ENCODE peak calls at places on chromosome 18, in seven cellular contexts. I, Z, O, X, F, Q and V are unnamed samples.

GRCh38 chr18:71327443-71328120 is 1038.7 kb downstream of the SOCS6 start:
- DNase-seq in I (no peak), Z (no peak), O (no peak), X (no peak), F (no peak), Q (peak), V (no peak)

GRCh38 chr18:46322411-46322891 is 218.3 kb downstream of the HAUS1 start:
- DNase-seq in I (peak), Z (peak), O (peak), X (no peak), F (no peak), Q (no peak), V (no peak)

GRCh38 chr18:36212301-36212977 is 25.1 kb downstream of the MOCOS start:
- DNase-seq in I (peak), Z (no peak), O (peak), X (peak), F (peak), Q (no peak), V (peak)

GRCh38 chr18:46171331-46171730 is 67.1 kb downstream of the HAUS1 start:
- DNase-seq in I (no peak), Z (no peak), O (no peak), X (no peak), F (no peak), Q (no peak), V (no peak)

GRCh38 chr18:49591271-49591670 is 29.4 kb downstream of the LIPG start:
- DNase-seq in I (no peak), Z (no peak), O (no peak), X (no peak), F (no peak), Q (no peak), V (no peak)

GRCh38 chr18:33594799-33595198 is 16.8 kb downstream of the ASXL3 start:
- DNase-seq in I (no peak), Z (no peak), O (no peak), X (no peak), F (no peak), Q (no peak), V (peak)

GRCh38 chr18:2657043-2657512 is 1.6 kb downstream of the SMCHD1 start:
- DNase-seq in I (no peak), Z (no peak), O (no peak), X (no peak), F (no peak), Q (no peak), V (no peak)

GRCh38 chr18:49494660-49495059 is 7.6 kb upstream of the C18orf32 start:
- DNase-seq in I (no peak), Z (no peak), O (peak), X (no peak), F (no peak), Q (no peak), V (no peak)

GRCh38 chr18:70044626-70045025 is 97.0 kb upstream of the CD226 start:
- DNase-seq in I (peak), Z (no peak), O (peak), X (peak), F (peak), Q (no peak), V (peak)

GRCh38 chr18:23020555-23021294 is 87.6 kb downstream of the RBBP8 start:
- DNase-seq in I (no peak), Z (no peak), O (no peak), X (no peak), F (no peak), Q (no peak), V (no peak)

GRCh38 chr18:63545094-63545493 is 2.9 kb downstream of the SERPINB12 start:
- DNase-seq in I (no peak), Z (no peak), O (no peak), X (no peak), F (no peak), Q (no peak), V (no peak)

GRCh38 chr18:28175047-28175929 is 1.6 kb downstream of the CDH2 start:
- DNase-seq in I (peak), Z (no peak), O (peak), X (no peak), F (no peak), Q (peak), V (peak)

GRCh38 chr18:60044290-60045006 is 144.7 kb downstream of the PMAIP1 start:
- DNase-seq in I (no peak), Z (no peak), O (peak), X (no peak), F (peak), Q (no peak), V (no peak)

GRCh38 chr18:63578357-63578958 is 8.7 kb upstream of the SERPINB13 start:
- DNase-seq in I (peak), Z (peak), O (peak), X (no peak), F (peak), Q (peak), V (peak)

GRCh38 chr18:73279499-73279898 is 411.7 kb upstream of the NETO1 start:
- DNase-seq in I (no peak), Z (peak), O (no peak), X (no peak), F (no peak), Q (no peak), V (no peak)

GRCh38 chr18:10465157-10465990 is 10.9 kb downstream of the APCDD1 start:
- DNase-seq in I (no peak), Z (no peak), O (no peak), X (no peak), F (peak), Q (no peak), V (peak)

GRCh38 chr18:48300463-48300961 is 108.7 kb downstream of the ZBTB7C start:
- DNase-seq in I (peak), Z (no peak), O (no peak), X (no peak), F (no peak), Q (peak), V (no peak)

GRCh38 chr18:54717673-54718435 is 110.4 kb upstream of the RAB27B start:
- DNase-seq in I (no peak), Z (peak), O (no peak), X (no peak), F (no peak), Q (peak), V (peak)